ENCODE peak calls at places on chromosomes 4 and X, in seven cellular contexts. T is neural crest cell; N is body of pancreas; Y is effector CD4-positive, alpha-beta T cell; Z is head of caudate nucleus; E is upper lobe of right lung; K is astrocyte of the spinal cord. G is an unnamed sample.

GRCh38 chr4:138405934-138406567 is 163.9 kb upstream of the SLC7A11 start:
- DNase-seq in T (no peak), Z (no peak), K (no peak), Y (no peak), E (no peak), N (no peak), G (no peak)

GRCh38 chrX:57595381-57595811 is 3.6 kb downstream of the ZXDB start:
- DNase-seq in N (no peak), Y (no peak), Z (no peak), T (no peak), K (peak; percentile 71), E (no peak), G (no peak)

GRCh38 chr4:119139316-119139715 is 3.7 kb downstream of the MYOZ2 start:
- DNase-seq in T (no peak), E (no peak), Z (no peak), K (no peak), N (no peak), Y (no peak), G (no peak)

GRCh38 chrX:110806145-110806544 is 10.5 kb upstream of the CHRDL1 start:
- DNase-seq in T (no peak), E (no peak), Z (no peak), K (peak; percentile 71), Y (no peak), N (no peak), G (no peak)

GRCh38 chr4:82046796-82047195 is 327.0 kb downstream of the HNRNPD start:
- DNase-seq in K (no peak), Y (no peak), T (no peak), E (no peak), N (no peak), Z (no peak), G (no peak)

GRCh38 chrX:18899796-18900380 is 84.0 kb downstream of the PHKA2 start:
- DNase-seq in E (no peak), N (no peak), Z (peak; percentile 57), Y (no peak), T (no peak), K (peak; percentile 8), G (no peak)

GRCh38 chrX:10447577-10448214 is 172.7 kb downstream of the MID1 start:
- DNase-seq in E (no peak), N (no peak), K (peak; percentile 11), Z (no peak), Y (no peak), T (no peak), G (no peak)

GRCh38 chr4:154329939-154330338 is 161.7 kb downstream of the DCHS2 start:
- DNase-seq in K (no peak), N (no peak), E (no peak), Y (no peak), Z (no peak), T (no peak), G (no peak)

GRCh38 chrX:23403849-23404248 is 69.2 kb downstream of the PTCHD1 start:
- DNase-seq in K (no peak), T (no peak), Y (no peak), Z (no peak), E (no peak), N (no peak), G (no peak)

GRCh38 chr4:90030953-90031352 is 96.2 kb upstream of the CCSER1 start:
- DNase-seq in Z (no peak), E (no peak), T (no peak), N (peak; percentile 14), K (no peak), Y (no peak), G (no peak)

GRCh38 chr4:157358439-157358838 is 137.9 kb downstream of the GRIA2 start:
- DNase-seq in K (no peak), T (no peak), E (no peak), N (no peak), Z (no peak), Y (no peak), G (no peak)

GRCh38 chrX:42129022-42129421 is 205.7 kb upstream of the CASK start:
- DNase-seq in T (no peak), N (no peak), Z (no peak), E (no peak), K (no peak), Y (no peak), G (no peak)

GRCh38 chrX:51737062-51737461 is 6.2 kb upstream of the GSPT2 start:
- DNase-seq in N (no peak), K (no peak), T (no peak), E (no peak), Y (no peak), Z (no peak), G (no peak)

GRCh38 chrX:110341189-110342035 is 17.2 kb upstream of the RTL9 start:
- DNase-seq in N (no peak), K (peak; percentile 72), E (no peak), Z (no peak), Y (no peak), T (no peak), G (no peak)

GRCh38 chrX:68443155-68443868 is 10.0 kb upstream of the OPHN1 start:
- DNase-seq in T (no peak), N (no peak), Z (no peak), Y (no peak), K (peak; percentile 32), E (no peak), G (peak; percentile 60)

GRCh38 chr4:31360786-31361185 is 640.6 kb downstream of the PCDH7 start:
- DNase-seq in N (no peak), Y (no peak), E (no peak), K (peak; percentile 32), Z (no peak), T (no peak), G (no peak)

GRCh38 chrX:107154787-107155620 is 36.4 kb upstream of the RBM41 start:
- DNase-seq in Y (no peak), T (no peak), Z (no peak), E (no peak), K (peak; percentile 39), N (no peak), G (no peak)

GRCh38 chr4:70945452-70946055 is 43.4 kb downstream of the MOB1B start:
- DNase-seq in N (no peak), E (no peak), Y (no peak), K (no peak), Z (no peak), T (no peak), G (no peak)

GRCh38 chrX:70480660-70481018 is 36.0 kb downstream of the DLG3 start:
- DNase-seq in K (no peak), E (no peak), T (no peak), Y (no peak), N (no peak), Z (peak; percentile 48), G (no peak)

GRCh38 chr4:2261110-2261852 is 628 bp downstream of the MXD4 start:
- DNase-seq in K (no peak), Y (peak; percentile 42), E (peak; percentile 84), N (peak; percentile 67), Z (peak; percentile 69), T (peak; percentile 40), G (peak; percentile 88)

GRCh38 chrX:131633285-131633917 is 89.5 kb downstream of the OR13H1 start:
- DNase-seq in T (peak; percentile 71), K (peak; percentile 47), N (peak; percentile 73), Y (peak; percentile 36), E (no peak), Z (peak; percentile 76), G (peak; percentile 62)

GRCh38 chr4:140152760-140153418 is 1.1 kb downstream of the MAML3 start:
- DNase-seq in Z (peak; percentile 82), K (peak; percentile 61), Y (peak; percentile 38), T (peak; percentile 43), E (peak; percentile 84), N (peak; percentile 75), G (peak; percentile 81)

G was measured in activated effector memory CD4-positive, alpha-beta T cell treated with anti-CD3 and anti-CD28 coated beads, Interleukin-2, amount 50 U/mL, for 16 hours.